ENCODE peak calls at places on chromosomes 11 and 22, in six cellular contexts. One of them, this sample, is unnamed.
A peak's percentile ranks its signal among the peaks of the same experiment; 100 is the strongest.

GRCh38 chr11:66467756-66468155 is 1.1 kb downstream of the PELI3 start:
- DNase-seq in mucosa of descending colon: peak; percentile 60
- DNase-seq in foreskin keratinocyte: no peak
- DNase-seq in pancreas: no peak
- DNase-seq in GM23338: peak; percentile 44
- DNase-seq in psoas muscle: peak; percentile 60
- DNase-seq in this sample: no peak

GRCh38 chr11:44780940-44781631 is 54.3 kb downstream of the TSPAN18 start:
- DNase-seq in foreskin keratinocyte: no peak
- DNase-seq in GM23338: no peak
- DNase-seq in mucosa of descending colon: no peak
- DNase-seq in psoas muscle: no peak
- DNase-seq in pancreas: no peak
- DNase-seq in this sample: peak; percentile 73

GRCh38 chr11:134468081-134468668 is 56.1 kb upstream of the B3GAT1 start:
- DNase-seq in foreskin keratinocyte: no peak
- DNase-seq in psoas muscle: no peak
- DNase-seq in pancreas: no peak
- DNase-seq in GM23338: no peak
- DNase-seq in mucosa of descending colon: peak; percentile 83
- DNase-seq in this sample: no peak

GRCh38 chr11:126284829-126285228 is 1.9 kb downstream of the TIRAP start:
- DNase-seq in foreskin keratinocyte: peak; percentile 82
- DNase-seq in psoas muscle: no peak
- DNase-seq in pancreas: no peak
- DNase-seq in mucosa of descending colon: no peak
- DNase-seq in GM23338: no peak
- DNase-seq in this sample: peak; percentile 72

GRCh38 chr11:70833554-70833953 is 418.8 kb downstream of the SHANK2 start:
- DNase-seq in mucosa of descending colon: no peak
- DNase-seq in GM23338: no peak
- DNase-seq in psoas muscle: no peak
- DNase-seq in pancreas: no peak
- DNase-seq in foreskin keratinocyte: no peak
- DNase-seq in this sample: no peak

GRCh38 chr11:1693327-1694063 is 3.5 kb upstream of the KRTAP5-6 start:
- DNase-seq in GM23338: peak; percentile 79
- DNase-seq in foreskin keratinocyte: peak; percentile 11
- DNase-seq in pancreas: peak; percentile 95
- DNase-seq in psoas muscle: peak; percentile 88
- DNase-seq in mucosa of descending colon: peak; percentile 88
- DNase-seq in this sample: peak; percentile 84

GRCh38 chr11:117621226-117621625 is 175.8 kb downstream of the DSCAML1 start:
- DNase-seq in psoas muscle: no peak
- DNase-seq in pancreas: no peak
- DNase-seq in foreskin keratinocyte: no peak
- DNase-seq in GM23338: peak; percentile 41
- DNase-seq in mucosa of descending colon: no peak
- DNase-seq in this sample: no peak

GRCh38 chr11:4018641-4019040 is 76.0 kb upstream of the RRM1 start:
- DNase-seq in GM23338: no peak
- DNase-seq in foreskin keratinocyte: no peak
- DNase-seq in pancreas: no peak
- DNase-seq in mucosa of descending colon: no peak
- DNase-seq in psoas muscle: no peak
- DNase-seq in this sample: no peak

GRCh38 chr11:16917941-16918340 is 96.3 kb downstream of the PLEKHA7 start:
- DNase-seq in GM23338: no peak
- DNase-seq in psoas muscle: no peak
- DNase-seq in foreskin keratinocyte: peak; percentile 75
- DNase-seq in mucosa of descending colon: no peak
- DNase-seq in pancreas: no peak
- DNase-seq in this sample: no peak

GRCh38 chr11:128733440-128734115 is 39.7 kb downstream of the FLI1 start:
- DNase-seq in mucosa of descending colon: no peak
- DNase-seq in psoas muscle: no peak
- DNase-seq in foreskin keratinocyte: no peak
- DNase-seq in GM23338: peak; percentile 90
- DNase-seq in pancreas: no peak
- DNase-seq in this sample: no peak

GRCh38 chr11:62933775-62934495 is 12.8 kb upstream of the CHRM1 start:
- DNase-seq in pancreas: no peak
- DNase-seq in psoas muscle: no peak
- DNase-seq in GM23338: no peak
- DNase-seq in foreskin keratinocyte: no peak
- DNase-seq in mucosa of descending colon: no peak
- DNase-seq in this sample: no peak

GRCh38 chr22:49320714-49321476 is 506.8 kb downstream of the BRD1 start:
- DNase-seq in GM23338: no peak
- DNase-seq in foreskin keratinocyte: no peak
- DNase-seq in pancreas: no peak
- DNase-seq in mucosa of descending colon: no peak
- DNase-seq in psoas muscle: peak; percentile 18
- DNase-seq in this sample: peak; percentile 52

GRCh38 chr11:75308986-75309385 is 42.5 kb downstream of the ARRB1 start:
- DNase-seq in psoas muscle: peak; percentile 28
- DNase-seq in foreskin keratinocyte: no peak
- DNase-seq in pancreas: no peak
- DNase-seq in GM23338: no peak
- DNase-seq in mucosa of descending colon: no peak
- DNase-seq in this sample: no peak

GRCh38 chr22:48717076-48717810 is 1110.4 kb downstream of the BRD1 start:
- DNase-seq in GM23338: no peak
- DNase-seq in mucosa of descending colon: no peak
- DNase-seq in pancreas: peak; percentile 41
- DNase-seq in foreskin keratinocyte: no peak
- DNase-seq in psoas muscle: no peak
- DNase-seq in this sample: no peak

GRCh38 chr11:113895367-113896155 is 9.0 kb upstream of the HTR3B start:
- DNase-seq in pancreas: no peak
- DNase-seq in foreskin keratinocyte: no peak
- DNase-seq in GM23338: peak; percentile 58
- DNase-seq in mucosa of descending colon: no peak
- DNase-seq in psoas muscle: no peak
- DNase-seq in this sample: no peak

DNA sequence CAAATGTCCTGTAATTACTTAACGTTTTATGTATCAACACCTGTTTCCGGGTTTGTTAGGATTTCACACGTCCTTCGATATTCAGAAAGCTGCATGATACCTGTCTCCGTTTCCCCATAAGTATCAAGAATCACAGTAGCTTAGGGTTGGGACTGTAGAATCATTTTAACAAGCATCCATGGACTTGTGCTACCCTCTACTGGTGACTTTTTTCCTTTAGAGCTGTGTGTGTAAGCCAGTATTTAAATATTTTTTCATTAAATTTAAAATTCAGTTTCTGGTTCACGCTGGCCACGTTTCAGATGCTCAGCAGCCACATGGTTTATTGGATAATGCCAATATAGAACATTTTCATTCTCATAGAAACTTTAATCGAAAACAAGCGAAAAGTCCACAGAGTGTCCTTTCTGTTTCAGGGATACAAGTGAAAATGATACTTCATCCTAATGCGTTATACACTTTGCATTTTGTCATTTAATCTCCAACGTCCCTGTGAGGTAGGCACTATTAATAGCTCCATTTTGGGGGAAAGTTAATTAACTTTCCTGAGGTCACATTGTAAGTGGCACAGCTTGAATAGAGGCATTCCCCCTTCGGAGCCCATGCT is 61.5 kb upstream of the SLC25A18 start:
- DNase-seq in psoas muscle: no peak
- DNase-seq in mucosa of descending colon: no peak
- DNase-seq in pancreas: no peak
- DNase-seq in GM23338: peak; percentile 81
- DNase-seq in foreskin keratinocyte: peak; percentile 9
- DNase-seq in this sample: no peak
- TF ChIP-seq CTCF in psoas muscle: peak; percentile 73
- TF ChIP-seq CTCF in mucosa of descending colon: no peak
- TF ChIP-seq CTCF in pancreas: peak; percentile 28
- TF ChIP-seq CTCF in GM23338: peak; percentile 79
- TF ChIP-seq CTCF in foreskin keratinocyte: peak; percentile 88
- TF ChIP-seq CTCF in this sample: peak; percentile 65

GRCh38 chr11:35967042-35967441 is 23.2 kb downstream of the LDLRAD3 start:
- DNase-seq in pancreas: no peak
- DNase-seq in mucosa of descending colon: no peak
- DNase-seq in GM23338: no peak
- DNase-seq in psoas muscle: peak; percentile 57
- DNase-seq in foreskin keratinocyte: no peak
- DNase-seq in this sample: no peak

GRCh38 chr11:35963911-35964310 is 20.0 kb downstream of the LDLRAD3 start:
- DNase-seq in mucosa of descending colon: no peak
- DNase-seq in GM23338: no peak
- DNase-seq in pancreas: no peak
- DNase-seq in psoas muscle: no peak
- DNase-seq in foreskin keratinocyte: no peak
- DNase-seq in this sample: no peak

GRCh38 chr11:35968386-35969088 is 24.7 kb downstream of the LDLRAD3 start:
- DNase-seq in psoas muscle: no peak
- DNase-seq in mucosa of descending colon: no peak
- DNase-seq in pancreas: no peak
- DNase-seq in GM23338: no peak
- DNase-seq in foreskin keratinocyte: no peak
- DNase-seq in this sample: no peak

GRCh38 chr11:35964846-35965245 is 21.0 kb downstream of the LDLRAD3 start:
- DNase-seq in foreskin keratinocyte: no peak
- DNase-seq in psoas muscle: no peak
- DNase-seq in mucosa of descending colon: no peak
- DNase-seq in GM23338: no peak
- DNase-seq in pancreas: no peak
- DNase-seq in this sample: no peak

DNA sequence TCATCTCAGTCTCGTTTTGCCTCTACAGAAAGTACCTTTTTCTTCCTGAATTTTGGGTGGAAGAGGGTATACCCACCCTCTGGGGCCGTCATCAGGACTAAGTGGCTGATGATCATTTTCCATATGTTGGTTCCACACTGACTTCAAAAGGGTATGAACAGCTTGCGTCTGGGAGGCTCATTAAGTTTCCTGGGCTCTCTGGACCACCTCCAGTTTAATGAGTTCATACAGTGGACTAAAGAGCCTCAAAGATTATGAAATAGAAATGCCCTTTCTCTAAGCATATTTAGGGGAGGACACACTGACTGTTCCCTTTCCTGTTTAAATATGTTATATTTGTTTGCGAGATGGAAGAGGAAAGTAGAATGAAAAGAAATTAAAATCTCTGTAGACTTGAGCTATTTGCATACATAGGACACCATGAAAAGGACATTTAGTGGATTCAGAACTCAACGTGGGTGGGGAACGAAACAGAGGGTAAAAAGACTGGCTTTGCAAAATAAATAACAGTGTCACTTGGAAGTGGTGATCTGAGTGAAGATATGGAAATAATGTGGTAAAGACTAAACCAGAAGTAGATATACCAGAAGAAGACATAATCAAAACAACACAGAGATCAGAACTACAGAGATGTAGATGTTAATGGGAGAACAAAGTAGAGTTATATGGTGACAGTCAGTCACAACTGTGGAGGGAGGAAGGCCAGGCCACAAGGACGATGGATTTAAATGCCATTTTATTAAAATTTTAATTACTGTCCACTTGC is 18.7 kb downstream of the LDLRAD3 start:
- DNase-seq in mucosa of descending colon: no peak
- DNase-seq in GM23338: no peak
- DNase-seq in foreskin keratinocyte: no peak
- DNase-seq in psoas muscle: no peak
- DNase-seq in pancreas: no peak
- DNase-seq in this sample: no peak
- H3K4me1 ChIP-seq in mucosa of descending colon: no peaks in the 10 kb centered on the region
- H3K4me1 ChIP-seq in GM23338: peaks cover 24% of the 10 kb centered on the region
- H3K4me1 ChIP-seq in foreskin keratinocyte: no peaks in the 10 kb centered on the region
- H3K4me1 ChIP-seq in psoas muscle: peaks cover 5% of the 10 kb centered on the region
- H3K4me1 ChIP-seq in pancreas: no peaks in the 10 kb centered on the region
- H3K4me1 ChIP-seq in this sample: peaks cover 8% of the 10 kb centered on the region

GRCh38 chr11:57476883-57477506 is 16.7 kb downstream of the RTN4RL2 start:
- DNase-seq in GM23338: peak; percentile 73
- DNase-seq in psoas muscle: peak; percentile 82
- DNase-seq in mucosa of descending colon: peak; percentile 72
- DNase-seq in pancreas: peak; percentile 78
- DNase-seq in foreskin keratinocyte: no peak
- DNase-seq in this sample: no peak
- TF ChIP-seq CTCF in GM23338: peak; percentile 51
- TF ChIP-seq CTCF in psoas muscle: peak; percentile 59
- TF ChIP-seq CTCF in mucosa of descending colon: peak; percentile 41
- TF ChIP-seq CTCF in pancreas: peak; percentile 39
- TF ChIP-seq CTCF in foreskin keratinocyte: peak; percentile 48
- TF ChIP-seq CTCF in this sample: peak; percentile 45

GRCh38 chr22:42439821-42440674 is 7.8 kb upstream of the NFAM1 start:
- DNase-seq in psoas muscle: peak; percentile 68
- DNase-seq in pancreas: no peak
- DNase-seq in GM23338: no peak
- DNase-seq in foreskin keratinocyte: no peak
- DNase-seq in mucosa of descending colon: no peak
- DNase-seq in this sample: no peak

GRCh38 chr22:42444060-42444904 is 12.1 kb upstream of the NFAM1 start:
- DNase-seq in foreskin keratinocyte: no peak
- DNase-seq in mucosa of descending colon: peak; percentile 97
- DNase-seq in psoas muscle: peak; percentile 88
- DNase-seq in GM23338: peak; percentile 95
- DNase-seq in pancreas: peak; percentile 82
- DNase-seq in this sample: peak; percentile 93

GRCh38 chr22:42443240-42444059 is 11.2 kb upstream of the NFAM1 start:
- DNase-seq in GM23338: no peak
- DNase-seq in pancreas: no peak
- DNase-seq in mucosa of descending colon: no peak
- DNase-seq in psoas muscle: no peak
- DNase-seq in foreskin keratinocyte: no peak
- DNase-seq in this sample: no peak

GRCh38 chr22:42440728-42441127 is 8.5 kb upstream of the NFAM1 start:
- DNase-seq in foreskin keratinocyte: no peak
- DNase-seq in psoas muscle: no peak
- DNase-seq in mucosa of descending colon: no peak
- DNase-seq in GM23338: no peak
- DNase-seq in pancreas: no peak
- DNase-seq in this sample: no peak

DNA sequence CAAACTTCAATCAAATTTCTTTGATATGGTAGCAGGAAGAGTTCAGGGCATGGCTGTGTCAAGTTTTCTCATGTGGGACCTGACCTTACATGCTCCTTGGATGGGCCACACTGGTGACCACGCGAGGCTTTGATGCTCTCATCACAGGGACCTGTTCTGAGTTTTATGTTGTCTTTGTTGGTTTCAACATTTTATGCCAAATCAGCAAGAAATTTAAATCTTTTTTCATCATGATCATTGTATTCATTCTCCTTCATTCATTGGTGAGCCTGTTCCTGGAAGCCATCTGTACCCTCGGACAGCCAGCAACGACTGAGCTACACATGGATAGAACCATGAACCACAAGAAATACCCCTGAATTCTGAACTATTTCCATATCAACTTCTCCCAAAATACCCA is 10.5 kb upstream of the NFAM1 start:
- DNase-seq in mucosa of descending colon: no peak
- DNase-seq in psoas muscle: no peak
- DNase-seq in GM23338: no peak
- DNase-seq in foreskin keratinocyte: no peak
- DNase-seq in pancreas: no peak
- DNase-seq in this sample: no peak
- H3K4me1 ChIP-seq in mucosa of descending colon: peaks cover 11% of the 10 kb centered on the region
- H3K4me1 ChIP-seq in psoas muscle: peaks cover 6% of the 10 kb centered on the region
- H3K4me1 ChIP-seq in GM23338: peaks cover 36% of the 10 kb centered on the region
- H3K4me1 ChIP-seq in foreskin keratinocyte: peaks cover 8% of the 10 kb centered on the region
- H3K4me1 ChIP-seq in pancreas: peaks cover 2% of the 10 kb centered on the region
- H3K4me1 ChIP-seq in this sample: no peaks in the 10 kb centered on the region

GRCh38 chr11:35841733-35842132 is 102.1 kb upstream of the LDLRAD3 start:
- DNase-seq in foreskin keratinocyte: no peak
- DNase-seq in mucosa of descending colon: no peak
- DNase-seq in GM23338: no peak
- DNase-seq in pancreas: no peak
- DNase-seq in psoas muscle: no peak
- DNase-seq in this sample: no peak
- TF ChIP-seq CTCF in foreskin keratinocyte: no peak
- TF ChIP-seq CTCF in mucosa of descending colon: no peak
- TF ChIP-seq CTCF in GM23338: no peak
- TF ChIP-seq CTCF in pancreas: no peak
- TF ChIP-seq CTCF in psoas muscle: no peak
- TF ChIP-seq CTCF in this sample: no peak

This sample was measured in right atrium auricular region.